ENCODE peak calls at places on chromosomes 4 and X, in eight cellular contexts. L, V, J, H, O, K, S and G are unnamed samples.

GRCh38 chr4:5894266-5894665 is 1.4 kb upstream of the CRMP1 start:
- DNase-seq in J (no peak), K (no peak), V (no peak), S (no peak), L (no peak), H (no peak), O (no peak), G (no peak)

GRCh38 chr4:30495261-30496050 is 224.7 kb upstream of the PCDH7 start:
- DNase-seq in S (no peak), J (no peak), O (no peak), V (no peak), K (no peak), L (no peak), H (no peak), G (no peak)

GRCh38 chrX:43605351-43605750 is 50.7 kb upstream of the MAOA start:
- DNase-seq in K (no peak), L (no peak), J (no peak), H (no peak), S (no peak), O (no peak), V (no peak), G (no peak)

GRCh38 chr4:135065366-135065765 is 863.8 kb upstream of the PABPC4L start:
- DNase-seq in K (no peak), L (no peak), V (no peak), S (no peak), J (no peak), H (no peak), O (no peak), G (no peak)

GRCh38 chr4:80711956-80712355 is 318.6 kb upstream of the BMP3 start:
- DNase-seq in L (no peak), K (no peak), S (no peak), V (no peak), O (no peak), J (no peak), H (no peak), G (no peak)

GRCh38 chr4:38762560-38762959 is 20.2 kb downstream of the TLR10 start:
- DNase-seq in H (peak; percentile 44), K (peak; percentile 44), V (no peak), S (peak; percentile 43), L (no peak), O (no peak), J (no peak), G (peak; percentile 92)

GRCh38 chrX:136021903-136022302 is 36.7 kb downstream of the SLC9A6 start:
- DNase-seq in L (no peak), K (no peak), S (no peak), H (no peak), V (no peak), O (no peak), J (no peak), G (no peak)

GRCh38 chr4:10587697-10588096 is 96.9 kb downstream of the CLNK start:
- DNase-seq in H (no peak), L (peak; percentile 22), K (no peak), S (no peak), J (no peak), O (no peak), V (no peak), G (no peak)

GRCh38 chr4:8644461-8644891 is 51.9 kb downstream of the CPZ start:
- DNase-seq in V (no peak), J (peak; percentile 68), S (peak; percentile 47), K (no peak), H (no peak), O (no peak), L (no peak), G (no peak)

GRCh38 chr4:38315296-38315695 is 348.7 kb upstream of the KLF3 start:
- DNase-seq in S (no peak), L (no peak), O (no peak), J (no peak), V (no peak), H (no peak), K (no peak), G (no peak)

GRCh38 chrX:44225667-44226066 is 117.8 kb downstream of the EFHC2 start:
- DNase-seq in S (no peak), V (no peak), O (no peak), J (no peak), H (no peak), K (no peak), L (no peak), G (no peak)

GRCh38 chr4:79653871-79654270 is 245.8 kb upstream of the GK2 start:
- DNase-seq in V (no peak), O (no peak), H (no peak), S (no peak), K (no peak), J (no peak), L (no peak), G (no peak)

GRCh38 chrX:68060506-68061205 is 372.6 kb downstream of the OPHN1 start:
- DNase-seq in O (no peak), H (no peak), L (no peak), S (peak; percentile 45), J (no peak), V (no peak), K (no peak), G (no peak)

GRCh38 chrX:43108828-43109227 is 330.9 kb upstream of the PPP1R2C start:
- DNase-seq in O (no peak), J (no peak), S (no peak), L (no peak), H (no peak), V (no peak), K (no peak), G (no peak)

GRCh38 chr4:71992571-71992970 is 39.2 kb upstream of the NPFFR2 start:
- DNase-seq in V (no peak), K (no peak), H (no peak), L (no peak), J (no peak), S (no peak), O (no peak), G (no peak)

GRCh38 chr4:2433609-2434350 is 15.0 kb downstream of the CFAP99 start:
- DNase-seq in H (no peak), S (peak; percentile 56), K (no peak), L (no peak), V (no peak), O (no peak), J (no peak), G (no peak)

GRCh38 chr4:60989141-60989540 is 211.0 kb upstream of the ADGRL3 start:
- DNase-seq in J (no peak), K (no peak), O (no peak), L (no peak), H (no peak), S (no peak), V (no peak), G (no peak)

GRCh38 chrX:3286196-3286920 is 60.1 kb downstream of the MXRA5 start:
- DNase-seq in L (peak; percentile 79), J (no peak), V (no peak), K (no peak), S (no peak), H (no peak), O (no peak), G (no peak)

GRCh38 chrX:49155243-49155899 is 7.2 kb upstream of the MAGIX start:
- DNase-seq in O (no peak), S (peak; percentile 77), V (no peak), H (no peak), J (no peak), L (peak; percentile 72), K (no peak), G (peak; percentile 72)

GRCh38 chr4:11428161-11428700 is 463 bp downstream of the HS3ST1 start:
- DNase-seq in K (peak; percentile 42), V (no peak), S (peak; percentile 73), J (no peak), L (peak; percentile 1), H (no peak), O (no peak), G (no peak)

GRCh38 chrX:49291615-49292337 is 11.7 kb upstream of the GAGE10 start:
- DNase-seq in J (no peak), H (peak; percentile 57), L (peak; percentile 59), V (no peak), S (peak; percentile 92), O (no peak), K (peak; percentile 60), G (peak; percentile 51)

DNA sequence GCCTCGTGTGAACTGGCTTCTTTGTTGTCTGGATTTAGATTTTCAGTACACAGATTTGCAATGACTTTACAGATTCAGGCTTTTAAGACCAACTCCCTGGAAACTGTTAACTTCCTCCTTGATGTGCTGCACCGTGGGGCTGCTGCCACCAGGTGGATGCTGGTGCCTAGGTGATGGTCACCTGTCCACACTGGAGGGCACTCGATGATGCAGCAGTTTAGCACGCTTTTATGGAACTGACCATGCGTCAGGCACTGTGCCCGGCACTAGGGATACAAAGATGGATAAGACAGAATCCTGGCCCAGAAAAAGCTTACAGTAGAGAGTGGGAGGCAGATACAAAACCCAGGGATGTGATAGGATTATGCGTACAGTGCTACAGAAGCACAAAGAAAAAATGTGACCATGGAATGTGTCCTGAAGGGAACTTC is 180.7 kb downstream of the CEP135 start:
- DNase-seq in O (no peak), J (no peak), V (no peak), L (no peak), K (no peak), H (no peak), S (peak; percentile 87), G (peak; percentile 27)
- TF ChIP-seq CTCF in O (no peak), J (no peak), V (no peak), L (no peak), K (peak; percentile 47), H (no peak), S (peak; percentile 82), G (peak; percentile 69)

GRCh38 chrX:121000589-121000988 is 15.0 kb upstream of the CT47A1 start:
- DNase-seq in L (no peak), V (no peak), J (no peak), K (peak; percentile 17), O (no peak), H (no peak), S (no peak), G (peak; percentile 3)
- TF ChIP-seq CTCF in L (no peak), V (no peak), J (no peak), K (no peak), O (peak; percentile 11), H (no peak), S (peak; percentile 68), G (peak; percentile 62)

GRCh38 chr4:77050962-77051361 is 24.8 kb downstream of the CCNI start:
- DNase-seq in O (no peak), K (no peak), V (no peak), H (no peak), J (no peak), S (no peak), L (no peak), G (no peak)

GRCh38 chr4:77043507-77044131 is 32.2 kb downstream of the CCNI start:
- DNase-seq in O (no peak), J (no peak), S (no peak), H (no peak), K (no peak), L (peak; percentile 70), V (no peak), G (no peak)

GRCh38 chr4:77044458-77045124 is 31.2 kb downstream of the CCNI start:
- DNase-seq in S (no peak), H (no peak), V (no peak), O (no peak), J (no peak), K (no peak), L (peak; percentile 82), G (peak; percentile 62)

GRCh38 chr4:77045490-77045889 is 30.3 kb downstream of the CCNI start:
- DNase-seq in H (no peak), J (no peak), K (no peak), O (no peak), V (no peak), L (peak; percentile 47), S (peak; percentile 64), G (no peak)

GRCh38 chr4:77047037-77047436 is 28.8 kb downstream of the CCNI start:
- DNase-seq in S (no peak), K (no peak), H (no peak), O (no peak), V (no peak), L (peak; percentile 54), J (no peak), G (peak; percentile 40)
- TF ChIP-seq CTCF in S (peak; percentile 62), K (no peak), H (peak; percentile 47), O (peak; percentile 28), V (no peak), L (peak; percentile 31), J (no peak), G (peak; percentile 73)

GRCh38 chrX:134246282-134246681 is 9.3 kb downstream of the CCDC160 start:
- DNase-seq in J (no peak), O (no peak), V (no peak), S (peak; percentile 45), H (no peak), L (peak; percentile 48), K (no peak), G (peak; percentile 18)
- TF ChIP-seq CTCF in J (no peak), O (no peak), V (no peak), S (no peak), H (no peak), L (no peak), K (peak; percentile 10), G (peak; percentile 39)